ENCODE peak calls at places on chromosomes 1 and 21, in four cellular contexts. O, Y, R and Z are unnamed samples.

GRCh38 chr1:15116966-15117365 is 36.6 kb upstream of the TMEM51 start:
- DNase-seq in O (no peak), Y (no peak), R (no peak), Z (no peak)

GRCh38 chr1:215555531-215555930 is 11.6 kb upstream of the KCTD3 start:
- DNase-seq in O (no peak), Y (no peak), R (no peak), Z (no peak)

GRCh38 chr1:178126790-178127189 is 32.9 kb downstream of the RASAL2 start:
- DNase-seq in O (no peak), Y (peak; percentile 80), R (no peak), Z (peak; percentile 19)

GRCh38 chr1:63450416-63450815 is 72.6 kb downstream of the ITGB3BP start:
- DNase-seq in O (no peak), Y (no peak), R (no peak), Z (no peak)

GRCh38 chr1:166975361-166976129 is at the start of gene ILDR2:
- DNase-seq in O (peak; percentile 70), Y (no peak), R (peak; percentile 75), Z (peak; percentile 28)

GRCh38 chr1:46362158-46362557 is 21.6 kb downstream of the NSUN4 start:
- DNase-seq in O (no peak), Y (no peak), R (no peak), Z (no peak)

GRCh38 chr1:44571712-44572571 is 102.3 kb downstream of the TMEM53 start:
- DNase-seq in O (peak; percentile 61), Y (peak; percentile 39), R (no peak), Z (peak; percentile 46)

GRCh38 chr1:229582011-229582694 is 23.6 kb upstream of the ABCB10 start:
- DNase-seq in O (no peak), Y (peak; percentile 50), R (no peak), Z (no peak)

GRCh38 chr1:18384059-18384458 is 96.7 kb upstream of the KLHDC7A start:
- DNase-seq in O (no peak), Y (no peak), R (no peak), Z (no peak)

GRCh38 chr1:111253876-111254275 is 26.4 kb downstream of the CHI3L2 start:
- DNase-seq in O (no peak), Y (no peak), R (no peak), Z (no peak)

GRCh38 chr1:232486006-232486405 is 143.9 kb downstream of the SIPA1L2 start:
- DNase-seq in O (no peak), Y (no peak), R (no peak), Z (no peak)

GRCh38 chr1:27519341-27520258 is 29.6 kb upstream of the WASF2 start:
- DNase-seq in O (no peak), Y (no peak), R (no peak), Z (no peak)

GRCh38 chr1:182629674-182630073 is 25.5 kb upstream of the RGS16 start:
- DNase-seq in O (no peak), Y (no peak), R (no peak), Z (no peak)

GRCh38 chr1:93007941-93008577 is 46.8 kb upstream of the DIPK1A start:
- DNase-seq in O (no peak), Y (no peak), R (peak; percentile 26), Z (no peak)

GRCh38 chr1:231625975-231626534 is 535 bp upstream of the DISC1 start:
- DNase-seq in O (no peak), Y (no peak), R (peak; percentile 47), Z (no peak)

GRCh38 chr1:75587692-75588091 is 23.2 kb downstream of the SLC44A5 start:
- DNase-seq in O (no peak), Y (no peak), R (no peak), Z (no peak)

GRCh38 chr1:33970148-33970825 is 106.4 kb downstream of the HMGB4 start:
- DNase-seq in O (no peak), Y (no peak), R (no peak), Z (no peak)

GRCh38 chr21:26715878-26716506 is 129.2 kb downstream of the ADAMTS1 start:
- DNase-seq in O (peak; percentile 22), Y (peak; percentile 6), R (peak; percentile 79), Z (peak; percentile 10)

GRCh38 chr1:167767794-167768193 is 46.0 kb downstream of the MPZL1 start:
- DNase-seq in O (no peak), Y (no peak), R (no peak), Z (no peak)

GRCh38 chr1:117656202-117656641 is 50.4 kb downstream of the TENT5C start:
- DNase-seq in O (peak; percentile 40), Y (no peak), R (no peak), Z (no peak)

GRCh38 chr1:155083865-155084721 is 5.5 kb downstream of the EFNA3 start:
- DNase-seq in O (no peak), Y (peak; percentile 44), R (no peak), Z (peak; percentile 74)

GRCh38 chr1:77316006-77316405 is 34.2 kb downstream of the AK5 start:
- DNase-seq in O (no peak), Y (no peak), R (no peak), Z (no peak)
- TF ChIP-seq RNF2 in O (no peak), Y (no peak), R (no peak), Z (no peak)

DNA sequence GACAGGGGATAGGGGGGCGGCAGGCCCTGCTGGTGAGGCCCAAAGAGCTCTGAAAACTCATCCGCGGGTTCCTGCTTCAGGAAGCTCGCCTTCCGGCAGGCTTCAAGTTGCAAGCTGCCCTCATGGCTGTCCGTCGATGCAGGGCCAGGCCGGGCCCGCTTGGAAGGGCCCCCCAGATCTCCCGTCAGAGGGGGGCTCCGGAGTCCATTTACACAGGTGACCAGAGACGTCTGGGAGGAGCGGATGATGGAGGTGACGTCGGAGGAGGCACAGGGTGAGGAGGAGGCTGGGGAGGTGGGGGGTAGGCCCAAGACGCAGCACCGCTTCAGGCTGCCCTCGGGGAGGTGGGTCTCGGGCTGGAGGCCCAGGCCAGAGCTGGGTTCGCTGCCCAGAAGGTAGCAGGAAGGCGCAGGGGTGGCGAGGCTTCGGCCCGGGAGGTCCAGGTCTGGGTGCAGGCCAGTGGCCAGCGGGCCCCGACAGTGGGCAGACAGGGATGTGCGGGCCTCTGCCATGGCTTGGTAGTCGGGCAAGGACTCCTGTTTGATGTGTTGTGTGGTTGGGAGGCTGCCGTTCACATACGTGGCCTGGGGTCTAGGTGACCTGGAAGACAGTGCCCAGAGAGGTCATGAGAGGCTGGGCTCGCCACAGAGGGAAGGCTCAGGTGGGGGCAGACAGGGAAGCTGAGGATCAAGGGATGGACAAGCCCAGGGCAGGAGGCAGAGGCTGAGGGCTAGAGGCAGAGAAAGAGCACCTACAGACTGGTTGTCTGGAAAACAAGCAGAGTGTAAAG is 135.4 kb downstream of the DMRTB1 start:
- DNase-seq in O (no peak), Y (no peak), R (no peak), Z (no peak)
- TF ChIP-seq HDAC2 in O (no peak), Y (no peak), R (no peak), Z (no peak)

GRCh38 chr1:225426395-225427248 is 1.2 kb downstream of the LBR start:
- DNase-seq in O (peak; percentile 46), Y (no peak), R (no peak), Z (peak; percentile 30)
- TF ChIP-seq CEBPB in O (peak; percentile 28), Y (no peak), R (no peak), Z (no peak)

GRCh38 chr21:37206531-37206930 is 60.6 kb downstream of the VPS26C start:
- DNase-seq in O (no peak), Y (no peak), R (no peak), Z (no peak)
- TF ChIP-seq RNF2 in O (no peak), Y (no peak), R (no peak), Z (no peak)

DNA sequence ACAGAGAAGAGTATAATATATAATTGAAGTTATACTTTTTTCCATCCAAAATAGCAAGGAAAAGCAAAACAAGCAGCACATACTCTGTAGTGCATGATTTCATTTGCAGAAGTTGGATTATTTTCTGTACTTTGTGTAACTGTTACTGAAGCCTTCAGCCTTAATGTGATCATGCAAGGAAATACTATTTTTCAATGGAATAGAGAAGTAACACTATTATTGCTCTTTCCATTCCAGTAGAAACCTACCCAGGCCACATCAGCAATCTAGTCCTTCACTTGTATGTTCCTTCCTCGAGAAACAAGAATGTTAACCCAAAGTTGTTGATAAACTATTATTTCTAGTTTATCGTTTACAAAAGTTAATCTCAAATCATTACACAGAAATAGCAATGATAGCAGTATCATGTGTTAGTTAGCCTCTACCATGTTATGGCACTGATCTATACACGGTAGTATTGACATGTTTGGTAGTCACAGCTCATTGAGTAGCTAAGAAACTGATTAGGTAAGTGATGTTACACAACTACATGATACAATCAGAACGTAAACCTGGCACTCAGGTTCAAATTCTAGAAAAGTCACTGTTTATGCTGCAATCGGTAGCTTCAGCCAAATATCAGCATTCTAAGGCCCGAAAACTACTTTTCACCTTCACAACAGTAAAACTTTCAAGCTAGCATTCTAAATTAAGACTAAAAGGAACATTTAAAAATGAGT is 37.6 kb upstream of the CHRM3 start:
- DNase-seq in O (no peak), Y (no peak), R (no peak), Z (no peak)
- TF ChIP-seq HDAC2 in O (no peak), Y (no peak), R (no peak), Z (no peak)

DNA sequence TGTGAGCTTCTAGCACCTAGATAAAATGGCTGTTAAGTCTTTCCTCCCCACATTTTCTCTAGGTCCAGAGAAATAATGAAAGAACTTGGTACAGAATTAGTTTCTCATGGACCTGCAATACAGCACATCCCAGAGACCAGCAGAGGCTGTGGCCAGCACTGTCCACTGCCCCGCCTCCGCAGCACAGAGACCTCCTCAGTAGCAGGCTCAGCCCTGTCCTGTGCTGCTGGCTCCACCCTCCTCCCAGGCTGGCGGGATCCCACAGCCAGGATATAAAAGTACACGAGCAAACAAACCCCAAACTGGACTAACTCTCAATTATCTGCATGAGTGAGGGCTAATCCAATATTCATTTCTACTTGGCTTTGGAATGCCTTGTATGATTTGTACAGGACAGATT is 401.5 kb downstream of the RPS6KC1 start:
- DNase-seq in O (no peak), Y (no peak), R (no peak), Z (no peak)
- TF ChIP-seq CEBPB in O (no peak), Y (no peak), R (no peak), Z (no peak)

GRCh38 chr1:248852548-248852947 is 6.3 kb downstream of the ZNF692 start:
- DNase-seq in O (no peak), Y (no peak), R (no peak), Z (no peak)
- TF ChIP-seq RNF2 in O (no peak), Y (no peak), R (no peak), Z (no peak)

GRCh38 chr1:67748630-67749029 is 63.6 kb downstream of the GADD45A start:
- DNase-seq in O (no peak), Y (peak; percentile 74), R (no peak), Z (no peak)
- TF ChIP-seq HDAC2 in O (no peak), Y (peak; percentile 31), R (no peak), Z (no peak)

GRCh38 chr1:41864471-41865040 is 54.2 kb downstream of the HIVEP3 start:
- DNase-seq in O (no peak), Y (no peak), R (no peak), Z (no peak)

GRCh38 chr1:41860771-41861170 is 58.0 kb downstream of the HIVEP3 start:
- DNase-seq in O (no peak), Y (no peak), R (no peak), Z (no peak)

GRCh38 chr1:41861509-41862410 is 57.0 kb downstream of the HIVEP3 start:
- DNase-seq in O (no peak), Y (no peak), R (no peak), Z (peak; percentile 23)

GRCh38 chr1:41863683-41864082 is 55.0 kb downstream of the HIVEP3 start:
- DNase-seq in O (no peak), Y (no peak), R (no peak), Z (no peak)

GRCh38 chr1:41862411-41863221 is 56.1 kb downstream of the HIVEP3 start:
- DNase-seq in O (peak; percentile 40), Y (no peak), R (no peak), Z (peak; percentile 86)
- TF ChIP-seq CEBPB in O (no peak), Y (no peak), R (no peak), Z (no peak)